ENCODE peak calls at places on chromosomes 16 and 17, in five cellular contexts. E is uterus, N is ovary, X is heart left ventricle, Z is tibial artery. H is an unnamed sample.

GRCh38 chr17:17860761-17861107 is 23.9 kb upstream of the SREBF1 start:
- DNase-seq in N (no peak), X (no peak), Z (no peak), E (no peak), H (no peak)

GRCh38 chr17:5042152-5043022 is 7.2 kb upstream of the SLC52A1 start:
- DNase-seq in N (no peak), X (no peak), Z (no peak), E (no peak), H (no peak)

GRCh38 chr16:70433456-70434103 is 5.3 kb downstream of the ST3GAL2 start:
- DNase-seq in X (peak), Z (peak), N (no peak), E (peak), H (no peak)

GRCh38 chr17:72359811-72360210 is 239.0 kb downstream of the SOX9 start:
- DNase-seq in Z (no peak), N (no peak), E (no peak), X (no peak), H (no peak)

GRCh38 chr16:89278441-89279240 is 61.1 kb downstream of the ZNF778 start:
- DNase-seq in N (peak), X (no peak), Z (no peak), E (no peak), H (no peak)

GRCh38 chr17:29140631-29141483 is 39.3 kb downstream of the MYO18A start:
- DNase-seq in Z (peak), E (no peak), X (peak), N (no peak), H (no peak)

GRCh38 chr17:56373981-56374380 is 219.5 kb upstream of the NOG start:
- DNase-seq in E (no peak), X (no peak), N (no peak), Z (no peak), H (no peak)

GRCh38 chr16:2752850-2753522 is 548 bp downstream of the SRRM2 start:
- DNase-seq in Z (peak), E (peak), X (peak), N (peak), H (peak)

GRCh38 chr16:13697013-13697412 is 222.9 kb upstream of the ERCC4 start:
- DNase-seq in E (no peak), Z (no peak), X (no peak), N (no peak), H (no peak)

GRCh38 chr17:76598004-76598439 is 12.4 kb upstream of the ST6GALNAC2 start:
- DNase-seq in X (no peak), E (no peak), Z (no peak), N (no peak), H (peak)

GRCh38 chr17:1797323-1797722 is 32.4 kb downstream of the SMYD4 start:
- DNase-seq in Z (no peak), E (no peak), X (peak), N (no peak), H (no peak)

GRCh38 chr17:64128787-64129514 is 993 bp downstream of the ERN1 start:
- DNase-seq in X (peak), Z (peak), N (peak), E (no peak), H (peak)

GRCh38 chr16:48852955-48853354 is 243.0 kb upstream of the N4BP1 start:
- DNase-seq in Z (no peak), X (no peak), N (no peak), E (no peak), H (no peak)

GRCh38 chr16:83994087-83994486 is 26.0 kb downstream of the NECAB2 start:
- DNase-seq in Z (no peak), E (no peak), X (no peak), N (no peak), H (peak)

GRCh38 chr17:2612630-2613029 is 19.2 kb downstream of the PAFAH1B1 start:
- DNase-seq in X (no peak), N (no peak), E (no peak), Z (no peak), H (peak)

GRCh38 chr16:81700071-81700779 is 78.9 kb upstream of the PLCG2 start:
- DNase-seq in N (no peak), Z (no peak), X (no peak), E (no peak), H (peak)

GRCh38 chr16:10594312-10594950 is 14.0 kb upstream of the EMP2 start:
- DNase-seq in N (no peak), E (no peak), X (no peak), Z (no peak), H (no peak)

GRCh38 chr17:54494731-54495715 is 405.6 kb upstream of the TOM1L1 start:
- DNase-seq in X (no peak), N (no peak), E (no peak), Z (no peak), H (no peak)

GRCh38 chr16:88701541-88702363 is 4.5 kb downstream of the RNF166 start:
- DNase-seq in Z (no peak), X (no peak), E (no peak), N (no peak), H (no peak)

GRCh38 chr17:17416400-17417360 is 60.1 kb upstream of the MED9 start:
- DNase-seq in X (peak), E (no peak), Z (peak), N (no peak), H (no peak)

GRCh38 chr16:2835638-2836493 is 5.8 kb downstream of the ZG16B start:
- DNase-seq in E (no peak), N (no peak), X (peak), Z (no peak), H (peak)

GRCh38 chr17:64547354-64547753 is 40.6 kb downstream of the CEP95 start:
- DNase-seq in X (no peak), Z (no peak), E (no peak), N (no peak), H (no peak)

GRCh38 chr16:55436587-55436986 is 42.4 kb upstream of the MMP2 start:
- DNase-seq in E (no peak), Z (no peak), X (no peak), N (no peak), H (no peak)

GRCh38 chr16:27480761-27481160 is 69.0 kb downstream of the GTF3C1 start:
- DNase-seq in Z (no peak), X (no peak), E (no peak), N (no peak), H (peak)

GRCh38 chr16:84227548-84227947 is 12.3 kb downstream of the KCNG4 start:
- DNase-seq in E (no peak), Z (no peak), X (no peak), N (no peak), H (no peak)

GRCh38 chr17:39794249-39794970 is 56.7 kb downstream of the GRB7 start:
- DNase-seq in N (no peak), Z (no peak), X (no peak), E (no peak), H (no peak)

GRCh38 chr17:6172642-6173330 is 102.6 kb downstream of the WSCD1 start:
- DNase-seq in E (no peak), N (no peak), Z (peak), X (no peak), H (no peak)

GRCh38 chr16:3020604-3021448 is 658 bp downstream of the TNFRSF12A start:
- DNase-seq in Z (peak), N (peak), X (peak), E (peak), H (peak)

GRCh38 chr17:82820278-82821251 is 19.3 kb downstream of the ZNF750 start:
- DNase-seq in Z (no peak), E (no peak), N (no peak), X (no peak), H (no peak)

GRCh38 chr16:11141409-11142260 is 114.4 kb downstream of the SOCS1 start:
- DNase-seq in N (peak), E (no peak), X (no peak), Z (peak), H (no peak)

GRCh38 chr17:42463976-42464400 is 5.3 kb downstream of the ATP6V0A1 start:
- DNase-seq in E (no peak), X (no peak), N (no peak), Z (no peak), H (no peak)

GRCh38 chr16:10619271-10619849 is 39.0 kb upstream of the EMP2 start:
- DNase-seq in Z (no peak), N (no peak), X (peak), E (no peak), H (no peak)

GRCh38 chr16:26705346-26705745 is 361.4 kb upstream of the C16orf82 start:
- DNase-seq in N (no peak), Z (no peak), E (no peak), X (no peak), H (no peak)

GRCh38 chr16:85061566-85061965 is 34.0 kb downstream of the KIAA0513 start:
- DNase-seq in E (no peak), X (peak), N (no peak), Z (peak), H (peak)

GRCh38 chr17:16288860-16289571 is 64.3 kb downstream of the CENPV start:
- DNase-seq in Z (no peak), E (no peak), N (no peak), X (no peak), H (no peak)

GRCh38 chr16:69057400-69058378 is 47.8 kb upstream of the HAS3 start:
- DNase-seq in E (peak), X (no peak), Z (no peak), N (no peak), H (no peak)

GRCh38 chr17:48488548-48489106 is 42.2 kb downstream of the HOXB1 start:
- DNase-seq in X (no peak), N (no peak), E (no peak), Z (no peak), H (no peak)

GRCh38 chr17:61002316-61002736 is 324.7 kb downstream of the BCAS3 start:
- DNase-seq in Z (no peak), E (no peak), N (no peak), X (no peak), H (no peak)

GRCh38 chr16:68459457-68459856 is 11.1 kb upstream of the SMPD3 start:
- DNase-seq in Z (no peak), N (no peak), X (no peak), E (no peak), H (no peak)

DNA sequence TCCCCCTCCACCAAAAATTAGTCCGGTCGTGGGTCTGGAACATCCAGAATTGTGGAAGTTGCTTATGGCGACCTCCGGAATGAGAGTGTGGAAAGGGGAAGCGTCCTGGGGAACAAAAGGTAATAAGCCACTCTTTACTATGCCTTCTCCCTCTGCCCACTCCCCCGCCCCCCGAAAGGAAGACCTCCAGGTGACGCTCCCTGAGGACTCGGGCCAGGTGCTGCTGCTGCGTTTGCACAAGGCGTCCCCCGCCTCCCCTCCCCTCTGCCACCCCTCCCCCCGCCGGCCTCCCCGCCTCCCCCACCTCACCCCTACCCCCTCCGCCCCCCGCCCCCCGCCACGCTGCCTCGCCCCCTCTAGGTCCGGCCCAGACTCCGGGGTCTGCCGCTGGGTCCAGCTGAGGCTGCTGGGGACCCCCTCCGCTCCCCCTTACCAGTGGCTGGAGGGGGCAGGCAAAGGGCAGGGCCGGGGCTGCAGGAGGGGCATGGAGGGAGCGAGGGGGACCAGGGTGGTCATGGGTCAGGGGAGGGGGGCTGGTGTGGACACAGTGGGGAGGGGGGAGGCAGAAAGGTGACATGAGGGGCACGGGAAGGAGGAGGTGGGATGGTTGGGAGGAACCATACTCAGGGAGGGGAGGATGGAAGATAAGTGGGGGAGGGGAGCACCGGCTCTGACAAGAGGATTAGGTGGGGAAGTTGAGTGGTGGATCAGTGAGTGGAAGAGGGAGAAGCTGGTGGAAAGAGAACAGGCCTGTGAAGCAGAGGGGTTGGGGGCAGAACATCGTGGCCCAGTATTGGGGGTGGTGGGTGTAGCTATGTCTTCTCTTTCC is 23.5 kb downstream of the ALOX12B start:
- DNase-seq in E (no peak), Z (no peak), N (no peak), X (no peak), H (peak)
- H3K4me3 ChIP-seq in E (no peak), Z (no peak), N (no peak), X (no peak), H (no peak)

GRCh38 chr17:79542718-79543117 is 68.1 kb downstream of the RBFOX3 start:
- DNase-seq in Z (no peak), X (no peak), E (no peak), N (no peak), H (no peak)

GRCh38 chr17:79541451-79541850 is 69.4 kb downstream of the RBFOX3 start:
- DNase-seq in Z (no peak), N (no peak), X (no peak), E (no peak), H (peak)

GRCh38 chr17:79544142-79544914 is 66.5 kb downstream of the RBFOX3 start:
- DNase-seq in Z (no peak), N (no peak), X (no peak), E (no peak), H (peak)

GRCh38 chr17:79545251-79546005 is 65.4 kb downstream of the RBFOX3 start:
- DNase-seq in E (no peak), Z (no peak), N (no peak), X (no peak), H (no peak)

GRCh38 chr17:79543566-79543965 is 67.3 kb downstream of the RBFOX3 start:
- DNase-seq in N (no peak), E (no peak), X (no peak), Z (no peak), H (peak)
- H3K4me3 ChIP-seq in N (no peak), E (no peak), X (no peak), Z (no peak), H (no peak)

DNA sequence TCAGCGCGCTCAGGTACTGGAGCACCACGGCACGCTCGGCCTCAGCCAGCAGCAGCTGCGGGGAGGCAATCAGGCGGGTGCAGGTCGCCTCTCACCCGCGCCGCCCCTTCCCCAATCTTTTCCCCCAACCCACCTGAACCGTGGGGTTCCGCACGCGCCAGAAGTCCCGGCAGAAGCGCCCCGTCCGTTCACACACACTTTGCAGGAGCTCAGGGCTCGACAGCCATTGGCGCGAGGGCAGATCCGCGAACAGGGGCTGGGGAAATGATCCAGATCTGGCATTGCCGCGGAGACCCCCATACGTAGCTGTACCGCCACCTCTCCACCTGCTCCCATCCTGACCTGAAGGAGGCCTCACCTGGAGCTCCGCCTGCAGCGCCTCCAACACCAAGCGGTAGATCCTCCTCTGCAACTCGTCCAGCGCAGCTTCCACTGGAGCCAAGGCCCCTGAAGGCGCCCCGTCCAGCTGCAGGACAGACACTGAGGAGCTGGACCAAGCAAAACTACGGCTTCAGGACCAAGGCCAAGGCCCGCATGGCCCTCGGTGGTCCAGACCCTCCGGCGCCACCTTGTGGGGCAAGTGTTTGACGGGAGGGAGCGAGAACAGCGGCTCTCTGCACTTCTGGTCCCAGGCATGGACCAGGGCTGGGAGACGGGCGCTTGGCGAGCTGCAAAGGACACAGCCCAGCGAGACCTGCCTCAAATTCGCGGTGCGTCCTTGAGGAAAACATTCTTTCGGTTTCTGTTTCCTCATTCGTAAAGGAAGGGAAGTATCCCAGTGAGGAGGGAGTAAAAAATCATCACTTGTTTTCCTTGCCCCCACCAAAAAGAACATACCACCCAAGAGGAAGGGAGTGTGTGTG is 1.5 kb upstream of the MATCAP1 start:
- DNase-seq in E (peak), N (peak), X (peak), Z (peak), H (peak)
- H3K4me3 ChIP-seq in E (no peak), N (peak), X (peak), Z (peak), H (no peak)

GRCh38 chr16:54353097-54353496 is 66.5 kb upstream of the IRX3 start:
- DNase-seq in N (no peak), X (no peak), Z (no peak), E (no peak), H (no peak)

GRCh38 chr16:54356391-54356790 is 69.8 kb upstream of the IRX3 start:
- DNase-seq in N (no peak), E (no peak), Z (no peak), X (no peak), H (no peak)

GRCh38 chr16:54359086-54359485 is 72.5 kb upstream of the IRX3 start:
- DNase-seq in E (no peak), Z (no peak), X (no peak), N (no peak), H (peak)

GRCh38 chr16:54351171-54351570 is 64.6 kb upstream of the IRX3 start:
- DNase-seq in E (no peak), Z (no peak), N (no peak), X (no peak), H (no peak)

GRCh38 chr16:54355251-54355650 is 68.7 kb upstream of the IRX3 start:
- DNase-seq in N (no peak), E (no peak), X (no peak), Z (no peak), H (no peak)
- H3K4me3 ChIP-seq in N (no peak), E (no peak), X (no peak), Z (no peak), H (no peak)

GRCh38 chr17:49495842-49496182 is 719 bp downstream of the NGFR start:
- DNase-seq in Z (no peak), E (no peak), N (no peak), X (no peak), H (no peak)
- H3K4me3 ChIP-seq in Z (peak), E (peak), N (peak), X (peak), H (no peak)

DNA sequence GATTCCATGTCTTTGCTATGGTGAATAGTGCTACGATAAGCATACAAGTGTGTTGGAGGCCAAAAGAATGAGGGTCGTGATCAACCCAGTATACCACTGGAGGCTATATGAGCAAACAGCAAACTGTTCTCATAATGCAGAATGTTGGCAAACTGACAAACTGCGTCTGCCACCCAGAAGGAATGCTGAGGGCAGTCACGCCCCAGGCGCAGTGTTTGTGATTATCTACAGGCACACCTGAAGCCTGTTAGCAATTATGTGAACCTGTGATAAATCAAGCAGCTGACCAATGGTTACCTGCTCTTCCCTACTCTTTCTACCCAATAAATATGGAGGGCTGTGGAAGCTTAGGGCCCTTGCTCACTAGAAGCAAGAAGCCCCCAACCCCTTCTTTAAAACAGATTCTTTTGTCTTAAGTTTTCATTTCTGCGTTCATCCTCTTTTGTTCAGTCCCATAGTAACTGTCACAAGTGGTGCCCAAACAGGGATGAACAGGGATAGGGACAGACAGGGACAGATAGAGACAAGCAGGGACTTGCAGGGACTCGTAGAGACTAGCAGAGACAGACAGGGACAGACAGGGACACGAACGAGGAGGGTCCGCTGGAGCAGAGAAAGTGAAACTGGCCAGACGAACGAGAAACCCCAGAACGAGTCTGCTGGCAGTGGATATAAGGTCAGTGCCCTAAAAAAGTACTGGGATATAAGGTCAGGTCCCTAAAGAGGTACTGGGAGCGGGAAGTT is 25.1 kb downstream of the CD300LG start:
- DNase-seq in E (no peak), N (no peak), X (no peak), Z (no peak), H (no peak)
- H3K4me3 ChIP-seq in E (no peak), N (no peak), X (peak), Z (no peak), H (no peak)

GRCh38 chr17:70078994-70079531 is 4.0 kb downstream of the KCNJ16 start:
- DNase-seq in N (no peak), X (no peak), E (no peak), Z (no peak), H (no peak)
- H3K4me3 ChIP-seq in N (no peak), X (no peak), E (no peak), Z (no peak), H (no peak)

H was measured in aorta.